ENCODE peak calls at places on chromosomes 16 and 17, in ten cellular contexts. R, M, Q, O, G, S, A, T, D and J are unnamed samples.

GRCh38 chr17:17182601-17183136 is 23.5 kb downstream of the PLD6 start:
- DNase-seq in R (no peak), M (no peak), Q (no peak), O (no peak), G (no peak), S (no peak), A (no peak), T (no peak), D (no peak), J (no peak)

GRCh38 chr16:46691720-46692119 is 2.3 kb downstream of the ORC6 start:
- DNase-seq in R (peak; percentile 42), M (no peak), Q (no peak), O (no peak), G (no peak), S (no peak), A (no peak), T (no peak), D (no peak), J (no peak)

GRCh38 chr17:73641779-73642580 is 2.3 kb downstream of the SDK2 start:
- DNase-seq in R (no peak), M (no peak), Q (no peak), O (no peak), G (no peak), S (no peak), A (no peak), T (no peak), D (no peak), J (no peak)

GRCh38 chr16:74769791-74770190 is 4.8 kb downstream of the FA2H start:
- DNase-seq in R (no peak), M (no peak), Q (no peak), O (no peak), G (no peak), S (no peak), A (no peak), T (no peak), D (no peak), J (no peak)

GRCh38 chr16:85735225-85735722 is 15.6 kb downstream of the C16orf74 start:
- DNase-seq in R (no peak), M (no peak), Q (no peak), O (no peak), G (no peak), S (peak; percentile 54), A (no peak), T (no peak), D (no peak), J (no peak)

GRCh38 chr16:12680531-12680930 is 123.2 kb downstream of the CPPED1 start:
- DNase-seq in R (no peak), M (no peak), Q (no peak), O (no peak), G (no peak), S (no peak), A (no peak), T (no peak), D (no peak), J (no peak)

GRCh38 chr16:12781777-12782176 is 21.9 kb downstream of the CPPED1 start:
- DNase-seq in R (no peak), M (no peak), Q (no peak), O (no peak), G (no peak), S (no peak), A (no peak), T (no peak), D (no peak), J (no peak)

GRCh38 chr16:9091867-9092281 is 430 bp downstream of the HAPSTR1 start:
- DNase-seq in R (peak; percentile 35), M (peak; percentile 6), Q (no peak), O (no peak), G (no peak), S (peak; percentile 24), A (no peak), T (peak; percentile 42), D (peak; percentile 75), J (peak; percentile 18)

GRCh38 chr17:44005865-44006580 is 1.6 kb downstream of the NAGS start:
- DNase-seq in R (no peak), M (peak; percentile 33), Q (peak; percentile 62), O (no peak), G (no peak), S (no peak), A (no peak), T (peak; percentile 75), D (peak; percentile 83), J (no peak)

GRCh38 chr16:76784530-76784929 is 406.5 kb upstream of the MON1B start:
- DNase-seq in R (no peak), M (no peak), Q (no peak), O (no peak), G (no peak), S (no peak), A (no peak), T (no peak), D (no peak), J (no peak)

GRCh38 chr16:81558444-81559175 is 114.0 kb downstream of the CMIP start:
- DNase-seq in R (no peak), M (no peak), Q (peak; percentile 66), O (no peak), G (no peak), S (no peak), A (no peak), T (peak; percentile 93), D (peak; percentile 89), J (peak; percentile 59)

GRCh38 chr16:50196736-50197135 is 43.6 kb downstream of the TENT4B start:
- DNase-seq in R (peak; percentile 81), M (no peak), Q (no peak), O (no peak), G (no peak), S (peak; percentile 4), A (no peak), T (no peak), D (no peak), J (no peak)

GRCh38 chr17:75124041-75124818 is 7.3 kb downstream of the NT5C start:
- DNase-seq in R (no peak), M (no peak), Q (no peak), O (peak; percentile 85), G (no peak), S (peak; percentile 47), A (peak; percentile 67), T (peak; percentile 96), D (peak; percentile 96), J (no peak)

GRCh38 chr16:24883714-24884151 is 38.0 kb downstream of the SLC5A11 start:
- DNase-seq in R (no peak), M (no peak), Q (no peak), O (no peak), G (no peak), S (no peak), A (no peak), T (no peak), D (no peak), J (no peak)

GRCh38 chr16:74901606-74902005 is 83.3 kb downstream of the WDR59 start:
- DNase-seq in R (no peak), M (no peak), Q (no peak), O (no peak), G (no peak), S (no peak), A (no peak), T (no peak), D (no peak), J (no peak)

GRCh38 chr16:53098526-53099317 is 43.9 kb downstream of the CHD9 start:
- DNase-seq in R (peak; percentile 92), M (no peak), Q (peak; percentile 65), O (peak; percentile 87), G (peak; percentile 62), S (peak; percentile 7), A (peak; percentile 51), T (peak; percentile 75), D (peak; percentile 75), J (no peak)

GRCh38 chr16:20889625-20890275 is 10.4 kb downstream of the DCUN1D3 start:
- DNase-seq in R (no peak), M (no peak), Q (no peak), O (no peak), G (no peak), S (no peak), A (no peak), T (no peak), D (no peak), J (no peak)

GRCh38 chr17:5522476-5522875 is 36.1 kb downstream of the MIS12 start:
- DNase-seq in R (no peak), M (no peak), Q (no peak), O (no peak), G (no peak), S (no peak), A (no peak), T (no peak), D (no peak), J (no peak)
- TF ChIP-seq CTCF in R (no peak), M (no peak), Q (no peak), O (no peak), G (no peak), S (no peak), A (no peak), T (no peak), D (no peak), J (no peak)

DNA sequence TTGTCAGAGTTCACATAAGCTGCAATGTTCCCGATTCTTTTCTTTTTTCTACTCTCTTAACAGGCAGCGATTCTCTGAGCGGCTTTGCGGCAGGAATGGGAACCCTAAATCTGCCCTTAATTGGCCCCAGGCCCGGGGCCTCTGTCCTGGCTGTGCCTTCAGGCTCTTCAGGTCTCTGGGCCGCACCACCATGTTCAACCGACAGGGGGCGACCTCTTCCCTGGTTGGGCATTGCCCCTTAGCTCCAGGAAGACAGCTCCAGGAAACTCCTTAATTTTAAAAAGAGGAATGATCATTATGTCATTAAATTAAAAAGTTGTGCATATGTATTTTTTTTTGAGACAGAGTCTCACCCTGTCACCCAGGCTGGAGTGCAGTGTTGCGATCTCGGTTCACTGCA is 20.3 kb downstream of the CACNG5 start:
- DNase-seq in R (no peak), M (no peak), Q (peak; percentile 40), O (no peak), G (no peak), S (no peak), A (no peak), T (peak; percentile 39), D (no peak), J (no peak)
- TF ChIP-seq CTCF in R (peak; percentile 24), M (peak; percentile 43), Q (no peak), O (peak; percentile 35), G (no peak), S (peak; percentile 25), A (no peak), T (no peak), D (peak; percentile 9), J (peak; percentile 20)

GRCh38 chr16:1938316-1938715 is 4.7 kb downstream of the MSRB1 start:
- DNase-seq in R (no peak), M (no peak), Q (peak; percentile 87), O (no peak), G (no peak), S (no peak), A (no peak), T (no peak), D (no peak), J (no peak)
- TF ChIP-seq CTCF in R (no peak), M (no peak), Q (no peak), O (no peak), G (no peak), S (no peak), A (no peak), T (no peak), D (no peak), J (no peak)

DNA sequence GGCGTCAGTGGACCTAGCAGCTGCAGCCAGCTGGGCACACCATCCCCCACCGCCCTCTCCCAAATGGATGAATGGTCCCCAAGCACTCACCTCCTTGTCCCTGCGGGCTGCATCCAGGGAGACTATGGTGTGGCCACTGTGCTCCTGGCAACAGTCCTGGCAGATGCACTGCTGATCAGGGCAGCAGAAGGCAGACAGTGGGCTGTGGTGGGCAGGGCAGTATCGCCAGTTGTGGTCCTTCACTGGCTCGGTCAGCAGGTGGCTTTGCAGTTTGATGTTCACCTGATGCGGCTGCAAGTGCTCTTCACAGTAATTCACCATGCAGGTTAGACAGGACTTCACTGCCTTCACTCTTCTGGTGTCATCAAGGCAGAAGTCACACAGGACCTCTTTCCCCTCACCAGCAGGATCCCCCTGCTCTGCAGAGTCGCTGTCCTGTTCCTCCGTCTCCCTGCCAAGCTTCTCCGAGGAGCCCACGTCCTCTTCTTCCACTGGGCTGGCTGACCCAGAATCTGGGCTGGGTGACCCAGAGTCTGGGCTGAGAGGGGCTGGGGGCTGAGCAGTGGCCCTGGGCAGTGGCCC is 31.6 kb upstream of the FBXW10B start:
- DNase-seq in R (no peak), M (no peak), Q (no peak), O (no peak), G (no peak), S (no peak), A (no peak), T (peak; percentile 48), D (no peak), J (no peak)
- TF ChIP-seq CTCF in R (peak; percentile 18), M (no peak), Q (no peak), O (no peak), G (no peak), S (no peak), A (no peak), T (no peak), D (no peak), J (no peak)